ENCODE peak calls at places on chromosomes 16 and 17, in ten cellular contexts. One of them, this sample, is unnamed.

GRCh38 chr17:74373838-74374606 is 6.7 kb downstream of the GPR142 start:
- DNase-seq in stomach: peak
- DNase-seq in psoas muscle: no peak
- DNase-seq in omental fat pad: no peak
- DNase-seq in heart left ventricle: peak
- DNase-seq in HCT116: no peak
- DNase-seq in fibroblast of mammary gland: no peak
- DNase-seq in astrocyte of the spinal cord: no peak
- DNase-seq in neural progenitor cell: no peak
- DNase-seq in brain microvascular endothelial cell: no peak
- DNase-seq in this sample: peak

GRCh38 chr17:28404812-28405570 is 1.0 kb downstream of the SLC46A1 start:
- DNase-seq in stomach: peak
- DNase-seq in psoas muscle: no peak
- DNase-seq in omental fat pad: no peak
- DNase-seq in heart left ventricle: no peak
- DNase-seq in HCT116: no peak
- DNase-seq in fibroblast of mammary gland: no peak
- DNase-seq in astrocyte of the spinal cord: no peak
- DNase-seq in neural progenitor cell: no peak
- DNase-seq in brain microvascular endothelial cell: no peak
- DNase-seq in this sample: no peak

GRCh38 chr17:34070712-34071111 is 184.4 kb upstream of the CCL2 start:
- DNase-seq in stomach: no peak
- DNase-seq in psoas muscle: no peak
- DNase-seq in omental fat pad: no peak
- DNase-seq in heart left ventricle: no peak
- DNase-seq in HCT116: no peak
- DNase-seq in fibroblast of mammary gland: no peak
- DNase-seq in astrocyte of the spinal cord: no peak
- DNase-seq in neural progenitor cell: no peak
- DNase-seq in brain microvascular endothelial cell: no peak
- DNase-seq in this sample: no peak

GRCh38 chr17:28925912-28926365 is 23.1 kb upstream of the DHRS13 start:
- DNase-seq in stomach: no peak
- DNase-seq in psoas muscle: no peak
- DNase-seq in omental fat pad: no peak
- DNase-seq in heart left ventricle: no peak
- DNase-seq in HCT116: no peak
- DNase-seq in fibroblast of mammary gland: peak
- DNase-seq in astrocyte of the spinal cord: peak
- DNase-seq in neural progenitor cell: no peak
- DNase-seq in brain microvascular endothelial cell: peak
- DNase-seq in this sample: no peak

GRCh38 chr17:4576729-4577322 is 7.5 kb upstream of the SMTNL2 start:
- DNase-seq in stomach: no peak
- DNase-seq in psoas muscle: no peak
- DNase-seq in omental fat pad: no peak
- DNase-seq in heart left ventricle: no peak
- DNase-seq in HCT116: no peak
- DNase-seq in fibroblast of mammary gland: no peak
- DNase-seq in astrocyte of the spinal cord: no peak
- DNase-seq in neural progenitor cell: peak
- DNase-seq in brain microvascular endothelial cell: no peak
- DNase-seq in this sample: peak

GRCh38 chr16:9323170-9323569 is 231.7 kb downstream of the HAPSTR1 start:
- DNase-seq in stomach: no peak
- DNase-seq in psoas muscle: no peak
- DNase-seq in omental fat pad: no peak
- DNase-seq in heart left ventricle: no peak
- DNase-seq in HCT116: no peak
- DNase-seq in fibroblast of mammary gland: no peak
- DNase-seq in astrocyte of the spinal cord: no peak
- DNase-seq in neural progenitor cell: no peak
- DNase-seq in brain microvascular endothelial cell: no peak
- DNase-seq in this sample: no peak

GRCh38 chr17:80187493-80187892 is 17.7 kb downstream of the CARD14 start:
- DNase-seq in stomach: peak
- DNase-seq in psoas muscle: peak
- DNase-seq in omental fat pad: no peak
- DNase-seq in heart left ventricle: peak
- DNase-seq in HCT116: no peak
- DNase-seq in fibroblast of mammary gland: peak
- DNase-seq in astrocyte of the spinal cord: no peak
- DNase-seq in neural progenitor cell: no peak
- DNase-seq in brain microvascular endothelial cell: no peak
- DNase-seq in this sample: no peak

GRCh38 chr17:81734405-81735055 is 22.4 kb downstream of the SLC25A10 start:
- DNase-seq in stomach: peak
- DNase-seq in psoas muscle: no peak
- DNase-seq in omental fat pad: no peak
- DNase-seq in heart left ventricle: no peak
- DNase-seq in HCT116: no peak
- DNase-seq in fibroblast of mammary gland: no peak
- DNase-seq in astrocyte of the spinal cord: no peak
- DNase-seq in neural progenitor cell: no peak
- DNase-seq in brain microvascular endothelial cell: no peak
- DNase-seq in this sample: no peak

GRCh38 chr16:89138513-89138795 is 33.1 kb upstream of the CDH15 start:
- DNase-seq in stomach: no peak
- DNase-seq in psoas muscle: peak
- DNase-seq in omental fat pad: no peak
- DNase-seq in heart left ventricle: no peak
- DNase-seq in HCT116: no peak
- DNase-seq in fibroblast of mammary gland: no peak
- DNase-seq in astrocyte of the spinal cord: no peak
- DNase-seq in neural progenitor cell: no peak
- DNase-seq in brain microvascular endothelial cell: no peak
- DNase-seq in this sample: no peak

GRCh38 chr16:52624891-52625290 is 77.9 kb upstream of the TOX3 start:
- DNase-seq in stomach: no peak
- DNase-seq in psoas muscle: no peak
- DNase-seq in omental fat pad: no peak
- DNase-seq in heart left ventricle: no peak
- DNase-seq in HCT116: no peak
- DNase-seq in fibroblast of mammary gland: no peak
- DNase-seq in astrocyte of the spinal cord: no peak
- DNase-seq in neural progenitor cell: no peak
- DNase-seq in brain microvascular endothelial cell: no peak
- DNase-seq in this sample: no peak

GRCh38 chr17:42682400-42683384 is at the start of gene CNTNAP1:
- DNase-seq in stomach: peak
- DNase-seq in psoas muscle: peak
- DNase-seq in omental fat pad: no peak
- DNase-seq in heart left ventricle: peak
- DNase-seq in HCT116: no peak
- DNase-seq in fibroblast of mammary gland: peak
- DNase-seq in astrocyte of the spinal cord: peak
- DNase-seq in neural progenitor cell: peak
- DNase-seq in brain microvascular endothelial cell: peak
- DNase-seq in this sample: no peak

GRCh38 chr16:11329080-11329491 is 16.2 kb upstream of the RMI2 start:
- DNase-seq in stomach: no peak
- DNase-seq in psoas muscle: no peak
- DNase-seq in omental fat pad: no peak
- DNase-seq in heart left ventricle: no peak
- DNase-seq in HCT116: no peak
- DNase-seq in fibroblast of mammary gland: peak
- DNase-seq in astrocyte of the spinal cord: peak
- DNase-seq in neural progenitor cell: peak
- DNase-seq in brain microvascular endothelial cell: no peak
- DNase-seq in this sample: no peak

DNA sequence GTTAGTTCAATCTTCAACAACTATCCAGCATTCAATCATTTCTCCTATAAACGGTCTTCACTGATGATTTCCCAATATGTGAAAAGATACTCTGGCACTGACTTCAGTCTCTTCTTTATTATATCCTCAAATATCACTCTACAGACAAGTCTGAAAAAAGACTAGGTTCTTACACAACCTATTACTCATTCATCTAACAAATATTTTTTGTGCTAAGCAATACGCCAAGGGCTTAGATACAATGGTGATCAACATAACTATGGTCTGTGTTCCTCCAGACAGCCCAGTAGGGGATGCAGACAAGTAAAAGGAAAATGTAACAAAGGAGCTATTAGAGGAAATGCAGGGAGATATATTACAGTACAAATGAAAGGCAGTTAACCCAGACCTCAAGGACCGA is 63.9 kb downstream of the MYO1D start:
- DNase-seq in stomach: no peak
- DNase-seq in psoas muscle: no peak
- DNase-seq in omental fat pad: no peak
- DNase-seq in heart left ventricle: no peak
- DNase-seq in HCT116: no peak
- DNase-seq in fibroblast of mammary gland: peak
- DNase-seq in astrocyte of the spinal cord: peak
- DNase-seq in neural progenitor cell: no peak
- DNase-seq in brain microvascular endothelial cell: peak
- DNase-seq in this sample: no peak
- TF ChIP-seq CTCF in stomach: no peak
- TF ChIP-seq CTCF in psoas muscle: no peak
- TF ChIP-seq CTCF in omental fat pad: no peak
- TF ChIP-seq CTCF in heart left ventricle: no peak
- TF ChIP-seq CTCF in HCT116: no peak
- TF ChIP-seq CTCF in fibroblast of mammary gland: peak
- TF ChIP-seq CTCF in astrocyte of the spinal cord: no peak
- TF ChIP-seq CTCF in neural progenitor cell: no peak
- TF ChIP-seq CTCF in brain microvascular endothelial cell: peak
- TF ChIP-seq CTCF in this sample: no peak

GRCh38 chr16:60991886-60992285 is 1044.4 kb downstream of the CDH8 start:
- DNase-seq in stomach: no peak
- DNase-seq in psoas muscle: no peak
- DNase-seq in omental fat pad: no peak
- DNase-seq in heart left ventricle: no peak
- DNase-seq in HCT116: no peak
- DNase-seq in fibroblast of mammary gland: no peak
- DNase-seq in astrocyte of the spinal cord: no peak
- DNase-seq in neural progenitor cell: no peak
- DNase-seq in brain microvascular endothelial cell: no peak
- DNase-seq in this sample: no peak
- TF ChIP-seq CTCF in stomach: no peak
- TF ChIP-seq CTCF in psoas muscle: no peak
- TF ChIP-seq CTCF in omental fat pad: no peak
- TF ChIP-seq CTCF in heart left ventricle: no peak
- TF ChIP-seq CTCF in HCT116: no peak
- TF ChIP-seq CTCF in fibroblast of mammary gland: no peak
- TF ChIP-seq CTCF in astrocyte of the spinal cord: no peak
- TF ChIP-seq CTCF in neural progenitor cell: peak
- TF ChIP-seq CTCF in brain microvascular endothelial cell: no peak
- TF ChIP-seq CTCF in this sample: no peak

GRCh38 chr17:66423436-66423922 is 121.1 kb downstream of the PRKCA start:
- DNase-seq in stomach: no peak
- DNase-seq in psoas muscle: no peak
- DNase-seq in omental fat pad: no peak
- DNase-seq in heart left ventricle: no peak
- DNase-seq in HCT116: no peak
- DNase-seq in fibroblast of mammary gland: peak
- DNase-seq in astrocyte of the spinal cord: peak
- DNase-seq in neural progenitor cell: no peak
- DNase-seq in brain microvascular endothelial cell: no peak
- DNase-seq in this sample: no peak

GRCh38 chr17:66425751-66426396 is 123.5 kb downstream of the PRKCA start:
- DNase-seq in stomach: no peak
- DNase-seq in psoas muscle: no peak
- DNase-seq in omental fat pad: no peak
- DNase-seq in heart left ventricle: no peak
- DNase-seq in HCT116: no peak
- DNase-seq in fibroblast of mammary gland: no peak
- DNase-seq in astrocyte of the spinal cord: no peak
- DNase-seq in neural progenitor cell: no peak
- DNase-seq in brain microvascular endothelial cell: no peak
- DNase-seq in this sample: no peak

GRCh38 chr17:66427134-66427533 is 124.7 kb downstream of the PRKCA start:
- DNase-seq in stomach: no peak
- DNase-seq in psoas muscle: no peak
- DNase-seq in omental fat pad: no peak
- DNase-seq in heart left ventricle: no peak
- DNase-seq in HCT116: no peak
- DNase-seq in fibroblast of mammary gland: no peak
- DNase-seq in astrocyte of the spinal cord: no peak
- DNase-seq in neural progenitor cell: no peak
- DNase-seq in brain microvascular endothelial cell: no peak
- DNase-seq in this sample: no peak

GRCh38 chr17:66429680-66430079 is 127.3 kb downstream of the PRKCA start:
- DNase-seq in stomach: no peak
- DNase-seq in psoas muscle: no peak
- DNase-seq in omental fat pad: no peak
- DNase-seq in heart left ventricle: no peak
- DNase-seq in HCT116: no peak
- DNase-seq in fibroblast of mammary gland: no peak
- DNase-seq in astrocyte of the spinal cord: no peak
- DNase-seq in neural progenitor cell: no peak
- DNase-seq in brain microvascular endothelial cell: no peak
- DNase-seq in this sample: no peak

GRCh38 chr17:66426397-66427033 is 124.1 kb downstream of the PRKCA start:
- DNase-seq in stomach: no peak
- DNase-seq in psoas muscle: no peak
- DNase-seq in omental fat pad: no peak
- DNase-seq in heart left ventricle: no peak
- DNase-seq in HCT116: peak
- DNase-seq in fibroblast of mammary gland: peak
- DNase-seq in astrocyte of the spinal cord: no peak
- DNase-seq in neural progenitor cell: no peak
- DNase-seq in brain microvascular endothelial cell: no peak
- DNase-seq in this sample: no peak
- TF ChIP-seq CTCF in stomach: no peak
- TF ChIP-seq CTCF in psoas muscle: no peak
- TF ChIP-seq CTCF in omental fat pad: no peak
- TF ChIP-seq CTCF in heart left ventricle: no peak
- TF ChIP-seq CTCF in HCT116: peak
- TF ChIP-seq CTCF in fibroblast of mammary gland: peak
- TF ChIP-seq CTCF in astrocyte of the spinal cord: peak
- TF ChIP-seq CTCF in neural progenitor cell: peak
- TF ChIP-seq CTCF in brain microvascular endothelial cell: peak
- TF ChIP-seq CTCF in this sample: no peak

DNA sequence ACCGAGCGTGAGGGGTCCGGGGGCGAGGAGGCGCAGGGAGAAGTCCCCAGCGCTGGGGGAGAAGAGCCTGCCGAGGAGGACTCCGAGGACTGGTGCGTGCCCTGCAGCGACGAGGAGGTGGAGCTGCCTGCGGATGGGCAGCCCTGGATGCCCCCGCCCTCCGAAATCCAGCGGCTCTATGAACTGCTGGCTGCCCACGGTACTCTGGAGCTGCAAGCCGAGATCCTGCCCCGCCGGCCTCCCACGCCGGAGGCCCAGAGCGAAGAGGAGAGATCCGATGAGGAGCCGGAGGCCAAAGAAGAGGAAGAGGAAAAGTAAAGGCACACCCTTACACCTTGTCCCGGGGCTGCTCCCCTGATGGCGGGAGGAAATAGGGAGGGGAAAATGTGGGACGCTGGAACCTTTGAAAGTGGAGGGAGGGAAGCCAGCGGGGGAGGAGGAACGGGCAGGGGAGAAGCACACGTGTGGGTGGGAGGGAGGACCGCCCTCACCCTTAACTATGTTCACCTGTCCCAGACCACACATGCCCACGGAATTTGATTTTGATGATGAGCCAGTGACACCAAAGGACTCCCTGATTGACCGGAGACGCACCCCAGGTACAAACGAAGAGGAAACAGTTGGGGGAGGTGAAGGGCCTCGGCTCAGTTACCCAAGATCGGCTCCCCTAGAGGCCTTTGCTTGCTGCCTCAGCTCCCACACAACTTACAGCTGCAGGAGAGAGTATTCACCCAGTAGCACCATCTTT is 916 bp downstream of the PAGR1 start:
- DNase-seq in stomach: peak
- DNase-seq in psoas muscle: peak
- DNase-seq in omental fat pad: no peak
- DNase-seq in heart left ventricle: peak
- DNase-seq in HCT116: no peak
- DNase-seq in fibroblast of mammary gland: peak
- DNase-seq in astrocyte of the spinal cord: peak
- DNase-seq in neural progenitor cell: peak
- DNase-seq in brain microvascular endothelial cell: peak
- DNase-seq in this sample: no peak
- TF ChIP-seq CTCF in stomach: no peak
- TF ChIP-seq CTCF in psoas muscle: no peak
- TF ChIP-seq CTCF in omental fat pad: no peak
- TF ChIP-seq CTCF in heart left ventricle: no peak
- TF ChIP-seq CTCF in HCT116: peak
- TF ChIP-seq CTCF in fibroblast of mammary gland: no peak
- TF ChIP-seq CTCF in astrocyte of the spinal cord: peak
- TF ChIP-seq CTCF in neural progenitor cell: no peak
- TF ChIP-seq CTCF in brain microvascular endothelial cell: peak
- TF ChIP-seq CTCF in this sample: peak

This sample was measured in progenitor cell of endocrine pancreas.